ENCODE peak calls at places on chromosomes 3 and 15, in five cellular contexts. X, U, E, G and V are unnamed samples.

GRCh38 chr3:123357275-123357674 is 91.6 kb downstream of the ADCY5 start:
- DNase-seq in X (no peak), U (no peak), E (no peak), G (no peak), V (no peak)

GRCh38 chr3:28467414-28467813 is 118.8 kb upstream of the AZI2 start:
- DNase-seq in X (no peak), U (no peak), E (peak), G (no peak), V (peak)

GRCh38 chr15:40843885-40844542 is at the start of gene SPINT1:
- DNase-seq in X (peak), U (peak), E (peak), G (peak), V (no peak)

GRCh38 chr3:150890831-150891230 is 14.4 kb downstream of the MINDY4B start:
- DNase-seq in X (no peak), U (no peak), E (no peak), G (no peak), V (no peak)

GRCh38 chr3:152376351-152377183 is 107.8 kb downstream of the MBNL1 start:
- DNase-seq in X (no peak), U (peak), E (peak), G (peak), V (no peak)

GRCh38 chr3:43035801-43036340 is 56.8 kb downstream of the GASK1A start:
- DNase-seq in X (no peak), U (no peak), E (no peak), G (no peak), V (no peak)

GRCh38 chr15:67832031-67832551 is 6.8 kb downstream of the SKOR1 start:
- DNase-seq in X (no peak), U (peak), E (peak), G (peak), V (peak)

GRCh38 chr3:57966823-57967222 is 41.4 kb upstream of the FLNB start:
- DNase-seq in X (no peak), U (no peak), E (no peak), G (no peak), V (no peak)

GRCh38 chr3:127682576-127682975 is 9.8 kb downstream of the ABTB1 start:
- DNase-seq in X (no peak), U (no peak), E (no peak), G (no peak), V (no peak)

GRCh38 chr3:149373235-149374125 is 4.0 kb downstream of the TM4SF1 start:
- DNase-seq in X (peak), U (no peak), E (peak), G (peak), V (no peak)

GRCh38 chr3:101850327-101851048 is 1.2 kb downstream of the NFKBIZ start:
- DNase-seq in X (no peak), U (peak), E (peak), G (peak), V (peak)

GRCh38 chr15:85649372-85649771 is 145.4 kb downstream of the KLHL25 start:
- DNase-seq in X (peak), U (no peak), E (peak), G (peak), V (peak)

GRCh38 chr3:146165370-146165769 is 4.4 kb upstream of the PLOD2 start:
- DNase-seq in X (no peak), U (no peak), E (peak), G (peak), V (peak)

GRCh38 chr3:102059145-102059943 is 210.0 kb downstream of the NFKBIZ start:
- DNase-seq in X (no peak), U (peak), E (no peak), G (no peak), V (no peak)

GRCh38 chr3:57120803-57121174 is 44.4 kb downstream of the IL17RD start:
- DNase-seq in X (no peak), U (no peak), E (no peak), G (no peak), V (no peak)

GRCh38 chr3:9653565-9654248 is 4.4 kb downstream of the MTMR14 start:
- DNase-seq in X (no peak), U (peak), E (no peak), G (no peak), V (no peak)

GRCh38 chr3:178127221-178127620 is 409.0 kb upstream of the KCNMB2 start:
- DNase-seq in X (no peak), U (no peak), E (no peak), G (no peak), V (no peak)

GRCh38 chr3:127637971-127638370 is 9.0 kb downstream of the PODXL2 start:
- DNase-seq in X (no peak), U (no peak), E (no peak), G (no peak), V (no peak)